ENCODE peak calls at places on chromosome 18, in six cellular contexts. D is gastrocnemius medialis; F is HEK293T; J is CD8-positive, alpha-beta memory T cell; Z is Calu3; H is cardiac muscle cell. S is an unnamed sample.

GRCh38 chr18:11149441-11150270 is at the start of gene PIEZO2:
- DNase-seq in H (peak), D (peak), F (peak), J (no peak), Z (no peak), S (no peak)

GRCh38 chr18:48589797-48590519 is 51.1 kb downstream of the CTIF start:
- DNase-seq in Z (no peak), J (no peak), H (no peak), F (no peak), D (peak), S (no peak)

GRCh38 chr18:13710460-13710859 is 15.9 kb downstream of the FAM210A start:
- DNase-seq in F (no peak), Z (peak), D (no peak), H (no peak), J (no peak), S (peak)

GRCh38 chr18:59238385-59238784 is 18.4 kb downstream of the GRP start:
- DNase-seq in F (no peak), D (no peak), J (no peak), H (no peak), Z (no peak), S (no peak)

GRCh38 chr18:62992877-62993365 is 277.6 kb downstream of the PHLPP1 start:
- DNase-seq in Z (no peak), D (no peak), H (no peak), J (no peak), F (no peak), S (no peak)

GRCh38 chr18:8841781-8842485 is 136.6 kb downstream of the MTCL1 start:
- DNase-seq in D (no peak), J (no peak), H (no peak), Z (no peak), F (no peak), S (peak)

GRCh38 chr18:35835838-35836237 is 136.6 kb upstream of the RMP24 start:
- DNase-seq in F (no peak), D (no peak), Z (no peak), J (no peak), H (no peak), S (no peak)

GRCh38 chr18:5304232-5304631 is 8.7 kb upstream of the ZBTB14 start:
- DNase-seq in H (no peak), F (no peak), Z (no peak), D (no peak), J (no peak), S (no peak)

GRCh38 chr18:383135-383534 is 115.3 kb upstream of the THOC1 start:
- DNase-seq in F (no peak), D (no peak), Z (no peak), J (no peak), H (no peak), S (no peak)

GRCh38 chr18:50879302-50880107 is 587 bp downstream of the ME2 start:
- DNase-seq in H (peak), F (peak), Z (peak), D (no peak), J (peak), S (peak)

GRCh38 chr18:3603460-3604259 is 153.7 kb downstream of the TGIF1 start:
- DNase-seq in J (no peak), D (peak), Z (peak), F (no peak), H (peak), S (peak)

GRCh38 chr18:54112356-54112755 is 112.1 kb downstream of the MBD2 start:
- DNase-seq in Z (no peak), J (no peak), D (no peak), H (peak), F (no peak), S (no peak)

GRCh38 chr18:49052891-49053644 is 102.3 kb upstream of the SMAD7 start:
- DNase-seq in D (no peak), F (no peak), Z (no peak), J (peak), H (peak), S (no peak)

GRCh38 chr18:47983946-47984345 is 53.5 kb upstream of the SMAD2 start:
- DNase-seq in F (no peak), H (no peak), D (no peak), J (no peak), Z (no peak), S (no peak)

GRCh38 chr18:77001979-77002378 is 130.6 kb downstream of the MBP start:
- DNase-seq in D (no peak), Z (no peak), H (no peak), J (no peak), F (no peak), S (no peak)

GRCh38 chr18:14026199-14026598 is 106.0 kb downstream of the ZNF519 start:
- DNase-seq in D (no peak), F (no peak), J (no peak), H (no peak), Z (no peak), S (no peak)

GRCh38 chr18:525066-525797 is 24.7 kb upstream of the COLEC12 start:
- DNase-seq in F (no peak), D (no peak), J (no peak), Z (no peak), H (peak), S (no peak)